ENCODE peak calls at places on chromosomes 11 and 22, in four cellular contexts. A, I, D and Q are unnamed samples.

GRCh38 chr22:31947296-31947695 is 3.0 kb downstream of the YWHAH start:
- DNase-seq in I (no peak), A (peak; percentile 13), D (no peak), Q (no peak)

GRCh38 chr11:1746516-1746931 is 3.9 kb downstream of the IFITM10 start:
- DNase-seq in A (no peak), D (no peak), I (no peak), Q (no peak)

GRCh38 chr11:36044636-36045035 is 100.8 kb downstream of the LDLRAD3 start:
- DNase-seq in A (no peak), I (no peak), D (no peak), Q (no peak)

GRCh38 chr22:35631597-35631996 is 14.5 kb upstream of the MB start:
- DNase-seq in I (no peak), A (peak; percentile 31), D (no peak), Q (peak; percentile 38)

GRCh38 chr11:20360650-20361049 is 2.9 kb upstream of the HTATIP2 start:
- DNase-seq in D (no peak), I (no peak), A (no peak), Q (no peak)

GRCh38 chr11:70948855-70949551 is 303.4 kb downstream of the SHANK2 start:
- DNase-seq in I (peak; percentile 14), D (no peak), A (peak; percentile 98), Q (no peak)

GRCh38 chr11:69006816-69007215 is 6.2 kb downstream of the MRGPRF start:
- DNase-seq in A (no peak), D (no peak), I (no peak), Q (no peak)

GRCh38 chr22:42797021-42797420 is 60.1 kb downstream of the ARFGAP3 start:
- DNase-seq in A (no peak), I (no peak), D (no peak), Q (no peak)

GRCh38 chr11:35030716-35031213 is 108.2 kb upstream of the CD44 start:
- DNase-seq in A (no peak), I (no peak), D (peak; percentile 61), Q (peak; percentile 21)

GRCh38 chr11:87219266-87219665 is 181.5 kb downstream of the TMEM135 start:
- DNase-seq in I (no peak), D (no peak), A (no peak), Q (no peak)

GRCh38 chr11:65487467-65488272 is 11.2 kb upstream of the MALAT1 start:
- DNase-seq in I (peak; percentile 99), A (peak; percentile 98), D (peak; percentile 86), Q (peak; percentile 71)

GRCh38 chr11:73243093-73243485 is 25.0 kb downstream of the P2RY2 start:
- DNase-seq in D (no peak), A (no peak), I (no peak), Q (no peak)

GRCh38 chr11:86374586-86374985 is at the start of gene CCDC81:
- DNase-seq in D (no peak), I (no peak), A (no peak), Q (no peak)